ENCODE peak calls at places on chromosome 16, in five cellular contexts. J, Q, A, B and N are unnamed samples.

GRCh38 chr16:19186403-19186802 is 18.4 kb downstream of the SYT17 start:
- DNase-seq in J (no peak), Q (no peak), A (no peak), B (no peak), N (no peak)

GRCh38 chr16:49484454-49484853 is 110.8 kb downstream of the C16orf78 start:
- DNase-seq in J (peak; percentile 73), Q (no peak), A (peak; percentile 41), B (no peak), N (no peak)

GRCh38 chr16:75482434-75483205 is 12.6 kb downstream of the CHST6 start:
- DNase-seq in J (no peak), Q (no peak), A (no peak), B (no peak), N (no peak)

GRCh38 chr16:9311303-9311954 is 220.0 kb downstream of the HAPSTR1 start:
- DNase-seq in J (peak; percentile 73), Q (no peak), A (no peak), B (no peak), N (no peak)

GRCh38 chr16:28202147-28202746 is 9.5 kb downstream of the XPO6 start:
- DNase-seq in J (peak; percentile 62), Q (no peak), A (no peak), B (no peak), N (no peak)

GRCh38 chr16:21260870-21261791 is 17.0 kb downstream of the CRYM start:
- DNase-seq in J (no peak), Q (peak; percentile 73), A (no peak), B (no peak), N (peak; percentile 86)

GRCh38 chr16:21950782-21951521 is 2.2 kb upstream of the UQCRC2 start:
- DNase-seq in J (peak; percentile 26), Q (peak; percentile 19), A (no peak), B (no peak), N (no peak)

GRCh38 chr16:10556240-10556639 is 24.2 kb downstream of the EMP2 start:
- DNase-seq in J (no peak), Q (no peak), A (no peak), B (no peak), N (no peak)

GRCh38 chr16:81350306-81350615 is 35.5 kb downstream of the GAN start:
- DNase-seq in J (peak; percentile 10), Q (no peak), A (no peak), B (no peak), N (no peak)